ENCODE peak calls at places on chromosomes 16 and 17, in five cellular contexts. Q, S, E, X and Y are unnamed samples.

GRCh38 chr17:61305024-61305423 is 94.6 kb upstream of the TBX2 start:
- DNase-seq in Q (peak; percentile 69), S (no peak), E (no peak), X (no peak), Y (no peak)

GRCh38 chr16:21057875-21058274 is 92.8 kb downstream of the DNAH3 start:
- DNase-seq in Q (no peak), E (no peak), S (no peak), X (no peak), Y (no peak)

GRCh38 chr16:50099957-50100648 is 34.3 kb downstream of the HEATR3 start:
- DNase-seq in Q (no peak), X (no peak), E (no peak), S (no peak), Y (no peak)

GRCh38 chr17:13385481-13385907 is 216.2 kb downstream of the HS3ST3A1 start:
- DNase-seq in E (no peak), Q (peak; percentile 22), X (peak; percentile 36), S (no peak), Y (no peak)

GRCh38 chr16:10622036-10622921 is 41.9 kb upstream of the EMP2 start:
- DNase-seq in S (no peak), X (peak; percentile 24), Q (no peak), E (no peak), Y (no peak)

GRCh38 chr17:31593806-31594205 is 202.3 kb downstream of the RAB11FIP4 start:
- DNase-seq in X (peak; percentile 98), Q (peak; percentile 89), E (no peak), S (no peak), Y (peak; percentile 50)

GRCh38 chr17:32191306-32191705 is 49.0 kb downstream of the RHOT1 start:
- DNase-seq in X (peak; percentile 49), Q (peak; percentile 68), E (no peak), S (no peak), Y (peak; percentile 24)

GRCh38 chr17:2138318-2138717 is 83.4 kb downstream of the HIC1 start:
- DNase-seq in Q (no peak), S (no peak), X (peak; percentile 38), E (no peak), Y (peak; percentile 88)

GRCh38 chr17:42623732-42624596 is 14.5 kb downstream of the TUBG1 start:
- DNase-seq in Q (peak; percentile 38), S (no peak), X (no peak), E (no peak), Y (no peak)

GRCh38 chr17:77212081-77212832 is 71.5 kb downstream of the SEC14L1 start:
- DNase-seq in X (no peak), S (no peak), E (no peak), Q (no peak), Y (no peak)

GRCh38 chr17:13337864-13338371 is 263.8 kb downstream of the HS3ST3A1 start:
- DNase-seq in E (peak; percentile 36), S (no peak), X (peak; percentile 75), Q (peak; percentile 78), Y (peak; percentile 72)

GRCh38 chr17:39082482-39082881 is 69.0 kb downstream of the PLXDC1 start:
- DNase-seq in X (no peak), E (no peak), S (no peak), Q (peak; percentile 63), Y (peak; percentile 42)

GRCh38 chr17:63987616-63988478 is 10.3 kb upstream of the PRR29 start:
- DNase-seq in Q (no peak), S (no peak), E (no peak), X (no peak), Y (no peak)

GRCh38 chr16:1751946-1752345 is 19.4 kb downstream of the NME3 start:
- DNase-seq in E (no peak), X (no peak), S (no peak), Q (no peak), Y (no peak)

GRCh38 chr16:70396209-70396904 is 42.5 kb downstream of the ST3GAL2 start:
- DNase-seq in X (peak; percentile 93), S (no peak), Q (peak; percentile 42), E (no peak), Y (peak; percentile 80)

GRCh38 chr17:2582493-2582892 is 11.0 kb upstream of the PAFAH1B1 start:
- DNase-seq in Q (no peak), S (no peak), X (no peak), E (no peak), Y (no peak)

GRCh38 chr17:253091-253846 is 71.8 kb upstream of the DOC2B start:
- DNase-seq in E (no peak), X (no peak), Q (no peak), S (no peak), Y (no peak)

GRCh38 chr17:8287651-8288335 is 677 bp upstream of the RANGRF start:
- DNase-seq in Q (no peak), E (no peak), X (no peak), S (no peak), Y (no peak)

GRCh38 chr17:33602981-33603380 is 309.9 kb upstream of the ASIC2 start:
- DNase-seq in S (no peak), X (no peak), Q (no peak), E (peak; percentile 69), Y (peak; percentile 11)

GRCh38 chr16:65751622-65752598 is 614.6 kb upstream of the CDH5 start:
- DNase-seq in Q (no peak), S (no peak), X (no peak), E (no peak), Y (no peak)

GRCh38 chr17:34886831-34887230 is 74.4 kb downstream of the CCT6B start:
- DNase-seq in S (no peak), X (no peak), E (no peak), Q (no peak), Y (no peak)

GRCh38 chr17:34885076-34885475 is 76.2 kb downstream of the CCT6B start:
- DNase-seq in Q (no peak), E (no peak), X (no peak), S (no peak), Y (no peak)

GRCh38 chr17:34884597-34884996 is 76.7 kb downstream of the CCT6B start:
- DNase-seq in Q (no peak), E (no peak), S (no peak), X (no peak), Y (no peak)

GRCh38 chr17:34883106-34884000 is 77.9 kb downstream of the CCT6B start:
- DNase-seq in E (peak; percentile 18), Q (no peak), X (no peak), S (no peak), Y (no peak)
- H3K4me3 ChIP-seq in E (no peak overlapping the region), Q (no peak overlapping the region), X (no peak overlapping the region), S (no peak overlapping the region), Y (no peak overlapping the region)

GRCh38 chr17:21017256-21017655 is 25.6 kb downstream of the USP22 start:
- DNase-seq in X (no peak), S (no peak), E (no peak), Q (no peak), Y (no peak)

GRCh38 chr17:21018894-21019293 is 23.9 kb downstream of the USP22 start:
- DNase-seq in X (no peak), Q (no peak), E (no peak), S (no peak), Y (no peak)

GRCh38 chr17:21019976-21020575 is 22.7 kb downstream of the USP22 start:
- DNase-seq in X (no peak), S (no peak), Q (no peak), E (no peak), Y (peak; percentile 29)

GRCh38 chr17:21016826-21017225 is 26.0 kb downstream of the USP22 start:
- DNase-seq in X (no peak), S (no peak), Q (no peak), E (no peak), Y (no peak)

DNA sequence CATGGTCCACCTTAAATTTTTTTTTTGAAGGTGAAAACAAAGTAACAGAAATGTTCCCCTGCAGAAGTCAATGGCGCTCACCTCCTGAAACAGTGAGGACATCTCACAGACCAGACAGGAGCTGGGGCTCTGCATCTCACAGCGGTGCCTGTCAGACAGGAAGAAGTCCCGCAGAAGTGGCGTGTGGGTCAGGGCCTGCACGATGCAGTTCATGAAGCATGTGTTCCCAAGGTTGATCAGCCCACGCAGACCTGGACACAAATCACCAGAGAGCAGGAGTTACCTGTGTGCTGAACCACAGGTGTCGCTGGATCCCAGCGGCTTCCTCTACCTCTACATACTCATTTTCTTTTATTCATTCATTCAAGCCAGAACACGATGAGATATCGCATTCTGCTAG is 24.9 kb downstream of the USP22 start:
- DNase-seq in E (no peak), X (no peak), S (no peak), Q (no peak), Y (no peak)
- H3K9me3 ChIP-seq in E (no peaks in the 10 kb centered on the region), X (peaks cover 5% of the 10 kb centered on the region), S (no peaks in the 10 kb centered on the region), Q (no peaks in the 10 kb centered on the region), Y (no peaks in the 10 kb centered on the region)

GRCh38 chr16:55467898-55468297 is 11.1 kb upstream of the MMP2 start:
- DNase-seq in Q (no peak), X (peak; percentile 27), E (no peak), S (no peak), Y (no peak)
- H2AK5ac ChIP-seq in Q (no peak overlapping the region), X (no peak overlapping the region), E (no peak overlapping the region), S (no peak overlapping the region), Y (no peak overlapping the region)

GRCh38 chr16:568401-569258 is 1.1 kb upstream of the PIGQ start:
- DNase-seq in E (no peak), Q (no peak), X (no peak), S (no peak), Y (no peak)
- H3K4me3 ChIP-seq in E (no peak overlapping the region), Q (no peak overlapping the region), X (no peak overlapping the region), S (peak overlapping the region; percentile 95), Y (no peak overlapping the region)

GRCh38 chr16:35908152-35908551 is 2448.7 kb downstream of the TP53TG3F start:
- DNase-seq in E (no peak), S (no peak), Q (no peak), X (no peak), Y (no peak)
- H3K9me3 ChIP-seq in E (no peaks in the 10 kb centered on the region), S (peaks cover 73% of the 10 kb centered on the region), Q (peaks cover 25% of the 10 kb centered on the region), X (peaks cover 48% of the 10 kb centered on the region), Y (peaks cover 26% of the 10 kb centered on the region)

GRCh38 chr17:28402844-28403243 is 3.2 kb downstream of the SLC46A1 start:
- DNase-seq in E (no peak), Q (no peak), X (no peak), S (no peak), Y (no peak)

GRCh38 chr17:28405632-28406477 is at the start of gene SLC46A1:
- DNase-seq in S (no peak), X (peak; percentile 73), E (no peak), Q (no peak), Y (peak; percentile 22)

GRCh38 chr17:28404812-28405570 is 1.0 kb downstream of the SLC46A1 start:
- DNase-seq in Q (no peak), E (no peak), X (no peak), S (no peak), Y (no peak)

GRCh38 chr17:28404007-28404406 is 2.0 kb downstream of the SLC46A1 start:
- DNase-seq in E (no peak), S (no peak), X (no peak), Q (no peak), Y (no peak)

GRCh38 chr17:28404461-28404811 is 1.6 kb downstream of the SLC46A1 start:
- DNase-seq in Q (no peak), X (no peak), S (no peak), E (no peak), Y (no peak)
- H2AK5ac ChIP-seq in Q (no peak overlapping the region), X (no peak overlapping the region), S (peak overlapping the region; percentile 10), E (no peak overlapping the region), Y (no peak overlapping the region)

DNA sequence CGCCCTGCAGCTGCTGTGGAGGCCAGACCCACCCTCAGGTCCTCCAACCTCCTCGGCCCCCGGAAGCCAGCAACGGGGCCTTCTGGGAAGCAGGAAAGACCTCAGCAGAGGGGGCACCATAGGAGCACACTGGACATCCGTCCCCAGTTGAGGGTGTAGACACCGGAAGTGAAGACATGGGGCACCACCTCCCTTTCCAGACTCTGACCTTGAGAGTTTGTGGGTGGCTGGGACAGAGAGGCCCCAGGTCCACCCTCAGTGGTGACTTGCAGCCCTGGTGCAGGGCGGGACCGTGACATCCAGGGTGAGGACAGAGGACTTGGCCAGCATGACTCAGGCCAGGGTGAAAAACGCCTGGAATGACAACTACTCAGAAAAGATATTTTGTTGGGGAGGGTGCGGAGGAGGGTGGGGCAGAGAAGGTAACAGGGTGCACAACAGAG is 19.9 kb downstream of the CEP295NL start:
- DNase-seq in X (no peak), S (no peak), Q (peak; percentile 75), E (no peak), Y (peak; percentile 88)
- H3K4me3 ChIP-seq in X (no peak overlapping the region), S (no peak overlapping the region), Q (no peak overlapping the region), E (no peak overlapping the region), Y (peak overlapping the region; percentile 32)